ENCODE peak calls at places on chromosomes 11 and 22, in eight cellular contexts. J is heart right ventricle, O is brain microvascular endothelial cell, S is fibroblast of pulmonary artery, H is cardiac fibroblast, U is colonic mucosa, V is cardiac muscle cell, K is epithelial cell of proximal tubule. L is an unnamed sample.

GRCh38 chr11:111206472-111206871 is 39.1 kb upstream of the POU2AF2 start:
- DNase-seq in J (no peak), O (peak; percentile 52), S (peak; percentile 80), H (peak; percentile 68), U (no peak), V (no peak), K (no peak), L (no peak)

GRCh38 chr11:69647349-69647748 is 6.4 kb downstream of the CCND1 start:
- DNase-seq in J (no peak), O (no peak), S (no peak), H (no peak), U (no peak), V (no peak), K (no peak), L (no peak)

GRCh38 chr11:5504403-5504891 is 5.3 kb downstream of the UBQLN3 start:
- DNase-seq in J (no peak), O (no peak), S (no peak), H (no peak), U (no peak), V (no peak), K (peak; percentile 23), L (no peak)

GRCh38 chr11:76606102-76606793 is 64.3 kb downstream of the LRRC32 start:
- DNase-seq in J (peak; percentile 47), O (no peak), S (peak; percentile 63), H (peak; percentile 93), U (peak; percentile 41), V (no peak), K (no peak), L (no peak)

GRCh38 chr11:8989411-8989810 is 14.4 kb downstream of the NRIP3 start:
- DNase-seq in J (no peak), O (no peak), S (peak; percentile 55), H (peak; percentile 58), U (no peak), V (no peak), K (no peak), L (no peak)

GRCh38 chr11:78397398-78397797 is 20.2 kb downstream of the GAB2 start:
- DNase-seq in J (no peak), O (no peak), S (no peak), H (no peak), U (no peak), V (no peak), K (no peak), L (no peak)

GRCh38 chr11:92311616-92312449 is 87.2 kb downstream of the FAT3 start:
- DNase-seq in J (no peak), O (no peak), S (peak; percentile 52), H (peak; percentile 42), U (no peak), V (no peak), K (no peak), L (no peak)

GRCh38 chr11:40161855-40162410 is 1297.5 kb downstream of the LRRC4C start:
- DNase-seq in J (no peak), O (no peak), S (no peak), H (no peak), U (no peak), V (no peak), K (no peak), L (no peak)

GRCh38 chr11:10432971-10433370 is 22.1 kb upstream of the AMPD3 start:
- DNase-seq in J (no peak), O (no peak), S (no peak), H (no peak), U (no peak), V (no peak), K (no peak), L (no peak)

GRCh38 chr22:22871536-22872278 is 15.9 kb upstream of the IGLL5 start:
- DNase-seq in J (no peak), O (no peak), S (no peak), H (no peak), U (no peak), V (no peak), K (no peak), L (peak; percentile 34)

GRCh38 chr11:83272627-83273026 is 13.5 kb downstream of the CCDC90B start:
- DNase-seq in J (no peak), O (peak; percentile 67), S (peak; percentile 48), H (peak; percentile 28), U (no peak), V (no peak), K (no peak), L (no peak)

GRCh38 chr11:70815485-70815832 is 417.1 kb downstream of the CTTN start:
- DNase-seq in J (no peak), O (no peak), S (no peak), H (no peak), U (no peak), V (no peak), K (no peak), L (no peak)

GRCh38 chr11:74687237-74688005 is 43.8 kb downstream of the CHRDL2 start:
- DNase-seq in J (no peak), O (no peak), S (no peak), H (peak; percentile 54), U (no peak), V (no peak), K (no peak), L (no peak)

GRCh38 chr11:117061256-117061655 is 37.0 kb downstream of the SIK3 start:
- DNase-seq in J (no peak), O (no peak), S (no peak), H (no peak), U (no peak), V (no peak), K (no peak), L (no peak)

GRCh38 chr22:46737105-46737975 is 712 bp downstream of the CERK start:
- DNase-seq in J (peak; percentile 48), O (no peak), S (peak; percentile 29), H (peak; percentile 33), U (no peak), V (peak; percentile 66), K (no peak), L (no peak)

GRCh38 chr11:35600439-35600838 is 17.8 kb upstream of the FJX1 start:
- DNase-seq in J (no peak), O (no peak), S (no peak), H (peak; percentile 31), U (no peak), V (no peak), K (no peak), L (no peak)

GRCh38 chr11:117830674-117831351 is 6.3 kb upstream of the FXYD2 start:
- DNase-seq in J (no peak), O (no peak), S (no peak), H (no peak), U (peak; percentile 15), V (no peak), K (no peak), L (no peak)

GRCh38 chr11:71451596-71452353 is 1.2 kb upstream of the NADSYN1 start:
- DNase-seq in J (no peak), O (no peak), S (no peak), H (no peak), U (peak; percentile 71), V (peak; percentile 50), K (no peak), L (no peak)

GRCh38 chr22:27264184-27264583 is 537.4 kb downstream of the MN1 start:
- DNase-seq in J (no peak), O (no peak), S (no peak), H (no peak), U (no peak), V (no peak), K (no peak), L (no peak)

GRCh38 chr22:50190182-50190951 is 4.7 kb downstream of the TRABD start:
- DNase-seq in J (peak; percentile 85), O (no peak), S (peak; percentile 56), H (peak; percentile 68), U (peak; percentile 90), V (peak; percentile 43), K (peak; percentile 47), L (no peak)
- TF ChIP-seq CTCF in J (peak; percentile 60), O (peak; percentile 55), S (peak; percentile 26), H (peak; percentile 19), U (peak; percentile 49), V (peak; percentile 32), K (peak; percentile 46), L (no peak)

DNA sequence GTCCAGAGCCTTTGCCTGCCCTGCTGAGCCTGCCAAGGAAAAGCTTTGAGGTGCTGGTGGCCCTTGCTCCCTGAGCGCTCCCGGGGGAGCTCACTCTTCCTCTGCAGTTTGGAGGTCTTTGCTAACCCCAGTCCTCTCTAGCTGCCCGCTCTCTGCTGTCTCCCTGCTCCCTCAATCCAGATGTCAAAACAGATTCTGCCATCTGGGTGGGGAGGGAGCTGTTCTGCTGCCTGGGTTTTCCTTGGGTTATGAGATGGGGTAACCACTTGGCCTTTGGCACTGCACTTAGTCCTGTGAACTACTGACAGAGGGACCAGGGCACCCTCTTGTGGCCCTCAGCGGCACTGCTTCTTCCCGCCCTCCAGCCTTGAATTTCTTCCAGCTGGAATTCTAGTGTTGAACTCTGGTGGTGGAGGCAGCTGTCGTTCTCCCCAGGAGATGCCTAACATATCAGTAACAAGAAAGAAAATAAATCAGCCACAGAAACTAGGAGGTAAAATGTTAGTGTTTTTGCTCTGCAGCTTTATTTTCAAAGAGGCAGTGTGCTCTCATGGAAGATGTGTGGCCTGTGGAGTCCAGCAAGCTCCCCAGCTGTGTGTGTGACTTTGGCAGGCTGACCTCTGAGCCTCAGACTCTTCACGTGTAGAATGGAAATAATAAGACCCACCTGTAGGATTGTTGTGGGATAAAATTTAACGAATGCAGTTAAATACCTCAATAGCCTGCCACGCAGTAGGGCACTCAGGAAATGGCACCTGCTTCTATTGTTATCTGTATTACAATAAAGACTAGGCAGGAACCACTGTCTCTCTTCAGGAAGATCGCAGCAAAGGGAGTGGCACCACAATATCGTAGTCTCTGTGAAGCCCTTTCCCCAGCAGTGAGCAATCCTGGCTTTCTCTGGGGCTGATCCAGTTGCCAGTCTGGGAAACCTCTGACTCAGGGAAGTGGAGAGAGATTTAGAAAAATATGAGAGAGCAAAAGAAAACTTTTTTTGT is 23.4 kb downstream of the ARFGAP2 start:
- DNase-seq in J (peak; percentile 80), O (peak; percentile 75), S (peak; percentile 84), H (peak; percentile 88), U (peak; percentile 88), V (peak; percentile 83), K (peak; percentile 9), L (peak; percentile 82)
- TF ChIP-seq CTCF in J (peak; percentile 95), O (peak; percentile 99), S (peak; percentile 99), H (peak; percentile 99), U (peak; percentile 91), V (peak; percentile 99), K (peak; percentile 99), L (peak; percentile 98)

GRCh38 chr11:94563176-94563847 is 3.9 kb upstream of the PIWIL4 start:
- DNase-seq in J (no peak), O (peak; percentile 59), S (peak; percentile 74), H (peak; percentile 73), U (no peak), V (peak; percentile 45), K (no peak), L (no peak)
- TF ChIP-seq CTCF in J (peak; percentile 58), O (peak; percentile 58), S (peak; percentile 45), H (peak; percentile 44), U (no peak), V (peak; percentile 41), K (peak; percentile 53), L (no peak)

GRCh38 chr11:100625041-100625440 is 62.0 kb upstream of the ARHGAP42 start:
- DNase-seq in J (no peak), O (peak; percentile 46), S (peak; percentile 12), H (peak; percentile 8), U (no peak), V (peak; percentile 23), K (no peak), L (no peak)
- TF ChIP-seq CTCF in J (no peak), O (no peak), S (no peak), H (no peak), U (no peak), V (no peak), K (no peak), L (no peak)

GRCh38 chr11:17389205-17389956 is 922 bp upstream of the KCNJ11 start:
- DNase-seq in J (peak; percentile 78), O (no peak), S (peak; percentile 13), H (peak; percentile 34), U (peak; percentile 76), V (peak; percentile 86), K (no peak), L (peak; percentile 86)
- TF ChIP-seq CTCF in J (peak; percentile 82), O (peak; percentile 60), S (peak; percentile 29), H (peak; percentile 33), U (peak; percentile 61), V (peak; percentile 27), K (peak; percentile 52), L (peak; percentile 92)

L was measured in type B pancreatic cell.